ENCODE peak calls at places on chromosome 20, in seven cellular contexts. One of them, this sample, is unnamed.

GRCh38 chr20:63232235-63233060 is 3.3 kb upstream of the BIRC7 start:
- DNase-seq in H1: no peak
- DNase-seq in GM12891: no peak
- DNase-seq in SK-N-SH: no peak
- DNase-seq in HepG2: no peak
- DNase-seq in GM12878: no peak
- DNase-seq in K562: no peak
- DNase-seq in this sample: no peak

GRCh38 chr20:63756648-63756991 is 17.0 kb downstream of the SLC2A4RG start:
- DNase-seq in H1: no peak
- DNase-seq in GM12891: no peak
- DNase-seq in SK-N-SH: no peak
- DNase-seq in HepG2: no peak
- DNase-seq in GM12878: no peak
- DNase-seq in K562: no peak
- DNase-seq in this sample: no peak

GRCh38 chr20:51327251-51327841 is 215.2 kb downstream of the NFATC2 start:
- DNase-seq in H1: no peak
- DNase-seq in GM12891: no peak
- DNase-seq in SK-N-SH: no peak
- DNase-seq in HepG2: no peak
- DNase-seq in GM12878: no peak
- DNase-seq in K562: no peak
- DNase-seq in this sample: no peak

GRCh38 chr20:21437816-21438215 is 40.5 kb upstream of the NKX2-4 start:
- DNase-seq in H1: no peak
- DNase-seq in GM12891: no peak
- DNase-seq in SK-N-SH: no peak
- DNase-seq in HepG2: no peak
- DNase-seq in GM12878: no peak
- DNase-seq in K562: no peak
- DNase-seq in this sample: no peak

GRCh38 chr20:1669304-1669703 is 11.7 kb upstream of the SIRPG start:
- DNase-seq in H1: no peak
- DNase-seq in GM12891: no peak
- DNase-seq in SK-N-SH: no peak
- DNase-seq in HepG2: no peak
- DNase-seq in GM12878: no peak
- DNase-seq in K562: no peak
- DNase-seq in this sample: no peak

GRCh38 chr20:63112491-63113219 is 103.3 kb downstream of the YTHDF1 start:
- DNase-seq in H1: no peak
- DNase-seq in GM12891: no peak
- DNase-seq in SK-N-SH: no peak
- DNase-seq in HepG2: no peak
- DNase-seq in GM12878: no peak
- DNase-seq in K562: no peak
- DNase-seq in this sample: no peak

GRCh38 chr20:43831496-43832065 is 83.1 kb upstream of the TOX2 start:
- DNase-seq in H1: no peak
- DNase-seq in GM12891: no peak
- DNase-seq in SK-N-SH: no peak
- DNase-seq in HepG2: no peak
- DNase-seq in GM12878: no peak
- DNase-seq in K562: no peak
- DNase-seq in this sample: no peak

GRCh38 chr20:63151554-63152321 is 64.2 kb downstream of the YTHDF1 start:
- DNase-seq in H1: no peak
- DNase-seq in GM12891: no peak
- DNase-seq in SK-N-SH: no peak
- DNase-seq in HepG2: no peak
- DNase-seq in GM12878: no peak
- DNase-seq in K562: no peak
- DNase-seq in this sample: no peak

GRCh38 chr20:41696428-41696827 is 78.3 kb upstream of the CHD6 start:
- DNase-seq in H1: no peak
- DNase-seq in GM12891: no peak
- DNase-seq in SK-N-SH: no peak
- DNase-seq in HepG2: no peak
- DNase-seq in GM12878: no peak
- DNase-seq in K562: peak
- DNase-seq in this sample: no peak

GRCh38 chr20:11098888-11099287 is 425.1 kb upstream of the JAG1 start:
- DNase-seq in H1: no peak
- DNase-seq in GM12891: no peak
- DNase-seq in SK-N-SH: no peak
- DNase-seq in HepG2: no peak
- DNase-seq in GM12878: no peak
- DNase-seq in K562: no peak
- DNase-seq in this sample: no peak

GRCh38 chr20:6868864-6869263 is 101.4 kb downstream of the BMP2 start:
- DNase-seq in H1: no peak
- DNase-seq in GM12891: no peak
- DNase-seq in SK-N-SH: no peak
- DNase-seq in HepG2: no peak
- DNase-seq in GM12878: no peak
- DNase-seq in K562: no peak
- DNase-seq in this sample: no peak

GRCh38 chr20:19277381-19277780 is 64.9 kb downstream of the SLC24A3 start:
- DNase-seq in H1: no peak
- DNase-seq in GM12891: no peak
- DNase-seq in SK-N-SH: no peak
- DNase-seq in HepG2: no peak
- DNase-seq in GM12878: no peak
- DNase-seq in K562: no peak
- DNase-seq in this sample: no peak

GRCh38 chr20:33825340-33826269 is 14.5 kb downstream of the CHMP4B start:
- DNase-seq in H1: no peak
- DNase-seq in GM12891: no peak
- DNase-seq in SK-N-SH: no peak
- DNase-seq in HepG2: peak
- DNase-seq in GM12878: no peak
- DNase-seq in K562: no peak
- DNase-seq in this sample: no peak

GRCh38 chr20:59004493-59004762 is 2.6 kb downstream of the CTSZ start:
- DNase-seq in H1: no peak
- DNase-seq in GM12891: peak
- DNase-seq in SK-N-SH: no peak
- DNase-seq in HepG2: no peak
- DNase-seq in GM12878: no peak
- DNase-seq in K562: no peak
- DNase-seq in this sample: no peak

GRCh38 chr20:39877792-39878191 is 811.2 kb downstream of the MAFB start:
- DNase-seq in H1: no peak
- DNase-seq in GM12891: no peak
- DNase-seq in SK-N-SH: no peak
- DNase-seq in HepG2: no peak
- DNase-seq in GM12878: no peak
- DNase-seq in K562: no peak
- DNase-seq in this sample: no peak

GRCh38 chr20:39878809-39879208 is 810.2 kb downstream of the MAFB start:
- DNase-seq in H1: no peak
- DNase-seq in GM12891: no peak
- DNase-seq in SK-N-SH: no peak
- DNase-seq in HepG2: no peak
- DNase-seq in GM12878: no peak
- DNase-seq in K562: no peak
- DNase-seq in this sample: no peak

GRCh38 chr20:39878321-39878720 is 810.7 kb downstream of the MAFB start:
- DNase-seq in H1: no peak
- DNase-seq in GM12891: no peak
- DNase-seq in SK-N-SH: no peak
- DNase-seq in HepG2: no peak
- DNase-seq in GM12878: no peak
- DNase-seq in K562: no peak
- DNase-seq in this sample: no peak

GRCh38 chr20:39875493-39876110 is 813.4 kb downstream of the MAFB start:
- DNase-seq in H1: no peak
- DNase-seq in GM12891: no peak
- DNase-seq in SK-N-SH: no peak
- DNase-seq in HepG2: no peak
- DNase-seq in GM12878: no peak
- DNase-seq in K562: no peak
- DNase-seq in this sample: no peak

DNA sequence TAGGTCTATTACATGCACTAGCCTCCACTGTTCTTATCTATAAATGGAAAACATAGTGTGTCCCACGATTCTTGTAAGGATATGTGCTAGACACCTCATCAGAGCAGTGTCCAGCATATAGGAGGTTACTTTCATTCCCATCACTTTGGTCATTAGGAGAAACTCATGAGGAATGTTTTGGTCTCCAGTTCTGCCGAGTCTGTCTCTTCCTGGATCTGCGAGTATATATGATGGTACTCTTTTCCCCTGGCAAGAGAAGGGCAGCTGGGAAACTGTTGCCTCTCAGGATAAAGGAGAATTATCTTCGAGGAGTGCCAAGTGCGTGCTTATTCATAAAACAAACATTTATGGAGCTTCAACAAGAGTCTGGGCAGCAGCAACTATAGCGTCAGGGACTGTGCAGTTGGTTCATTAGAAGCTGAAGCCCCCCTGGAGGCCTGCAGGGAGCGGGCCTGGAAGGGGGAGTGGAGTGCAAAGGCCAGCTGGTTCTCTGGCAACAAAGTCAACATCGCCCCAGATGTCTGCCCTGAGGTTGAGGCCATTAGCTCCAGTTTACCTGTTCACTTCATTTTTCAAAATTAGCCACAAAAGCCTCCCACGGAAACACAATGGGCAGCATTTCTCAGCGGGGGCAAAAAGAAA is 811.9 kb downstream of the MAFB start:
- DNase-seq in H1: no peak
- DNase-seq in GM12891: no peak
- DNase-seq in SK-N-SH: peak
- DNase-seq in HepG2: no peak
- DNase-seq in GM12878: no peak
- DNase-seq in K562: no peak
- DNase-seq in this sample: no peak
- TF ChIP-seq TAF1 in H1: no peak
- TF ChIP-seq TAF1 in GM12891: no peak
- TF ChIP-seq TAF1 in SK-N-SH: no peak
- TF ChIP-seq TAF1 in HepG2: no peak
- TF ChIP-seq TAF1 in GM12878: no peak
- TF ChIP-seq TAF1 in K562: no peak
- TF ChIP-seq TAF1 in this sample: no peak

GRCh38 chr20:35839891-35840290 is 68.1 kb downstream of the PHF20 start:
- DNase-seq in H1: no peak
- DNase-seq in GM12891: no peak
- DNase-seq in SK-N-SH: no peak
- DNase-seq in HepG2: no peak
- DNase-seq in GM12878: no peak
- DNase-seq in K562: no peak
- DNase-seq in this sample: no peak
- TF ChIP-seq TAF1 in H1: no peak
- TF ChIP-seq TAF1 in GM12891: no peak
- TF ChIP-seq TAF1 in SK-N-SH: no peak
- TF ChIP-seq TAF1 in HepG2: no peak
- TF ChIP-seq TAF1 in GM12878: no peak
- TF ChIP-seq TAF1 in K562: no peak
- TF ChIP-seq TAF1 in this sample: no peak

GRCh38 chr20:38270869-38271608 is 10.5 kb upstream of the KIAA1755 start:
- DNase-seq in H1: no peak
- DNase-seq in GM12891: no peak
- DNase-seq in SK-N-SH: no peak
- DNase-seq in HepG2: no peak
- DNase-seq in GM12878: no peak
- DNase-seq in K562: no peak
- DNase-seq in this sample: no peak
- TF ChIP-seq TAF1 in H1: no peak
- TF ChIP-seq TAF1 in GM12891: no peak
- TF ChIP-seq TAF1 in SK-N-SH: no peak
- TF ChIP-seq TAF1 in HepG2: no peak
- TF ChIP-seq TAF1 in GM12878: no peak
- TF ChIP-seq TAF1 in K562: no peak
- TF ChIP-seq TAF1 in this sample: no peak

DNA sequence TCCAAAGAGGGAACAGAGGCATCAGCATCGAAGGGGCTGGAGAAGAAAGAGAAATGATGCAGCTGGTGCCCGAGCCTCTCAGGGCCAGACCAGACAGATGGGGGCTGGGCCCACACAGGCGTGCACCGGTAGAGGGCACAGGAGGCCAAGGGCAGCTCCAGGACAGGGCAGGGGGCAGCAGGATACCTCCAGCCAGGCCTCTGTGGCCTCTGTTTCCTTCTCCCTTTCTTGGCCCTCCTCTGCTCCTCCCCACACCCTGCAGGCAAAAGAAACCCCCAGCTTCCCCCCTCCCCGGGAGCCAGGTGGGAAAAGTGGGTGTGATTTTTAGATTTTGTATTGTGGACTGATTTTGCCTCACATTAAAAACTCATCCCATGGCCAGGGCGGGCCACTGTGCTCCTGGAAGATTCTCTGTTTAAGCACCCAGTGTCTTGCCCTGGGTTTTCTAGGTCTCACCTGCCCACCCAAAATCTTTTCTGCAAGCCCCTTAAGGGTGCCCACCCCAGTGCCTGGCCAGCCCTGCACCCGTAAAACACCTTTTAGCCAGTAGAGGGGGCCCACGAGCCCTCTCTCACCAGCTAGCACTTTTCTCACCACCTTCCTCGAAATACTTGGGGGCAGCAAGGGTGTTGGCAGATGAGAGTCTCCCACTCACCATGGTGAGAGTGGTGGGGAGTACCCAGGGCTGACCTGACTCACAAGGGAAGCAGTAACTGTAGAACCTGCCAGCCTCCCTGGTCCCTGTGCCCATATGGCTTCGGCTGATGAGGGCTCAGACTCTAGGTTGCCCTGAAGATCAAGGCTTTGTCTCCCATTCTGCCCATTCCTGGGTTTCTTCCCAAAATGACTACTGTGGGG is 35.7 kb upstream of the ID1 start:
- DNase-seq in H1: no peak
- DNase-seq in GM12891: no peak
- DNase-seq in SK-N-SH: peak
- DNase-seq in HepG2: peak
- DNase-seq in GM12878: no peak
- DNase-seq in K562: peak
- DNase-seq in this sample: no peak
- TF ChIP-seq TAF1 in H1: no peak
- TF ChIP-seq TAF1 in GM12891: no peak
- TF ChIP-seq TAF1 in SK-N-SH: no peak
- TF ChIP-seq TAF1 in HepG2: peak
- TF ChIP-seq TAF1 in GM12878: no peak
- TF ChIP-seq TAF1 in K562: no peak
- TF ChIP-seq TAF1 in this sample: no peak

GRCh38 chr20:16064991-16065707 is 508.1 kb downstream of the KIF16B start:
- DNase-seq in H1: no peak
- DNase-seq in GM12891: no peak
- DNase-seq in SK-N-SH: no peak
- DNase-seq in HepG2: peak
- DNase-seq in GM12878: no peak
- DNase-seq in K562: no peak
- DNase-seq in this sample: no peak
- TF ChIP-seq TAF1 in H1: no peak
- TF ChIP-seq TAF1 in GM12891: no peak
- TF ChIP-seq TAF1 in SK-N-SH: no peak
- TF ChIP-seq TAF1 in HepG2: no peak
- TF ChIP-seq TAF1 in GM12878: no peak
- TF ChIP-seq TAF1 in K562: no peak
- TF ChIP-seq TAF1 in this sample: no peak

DNA sequence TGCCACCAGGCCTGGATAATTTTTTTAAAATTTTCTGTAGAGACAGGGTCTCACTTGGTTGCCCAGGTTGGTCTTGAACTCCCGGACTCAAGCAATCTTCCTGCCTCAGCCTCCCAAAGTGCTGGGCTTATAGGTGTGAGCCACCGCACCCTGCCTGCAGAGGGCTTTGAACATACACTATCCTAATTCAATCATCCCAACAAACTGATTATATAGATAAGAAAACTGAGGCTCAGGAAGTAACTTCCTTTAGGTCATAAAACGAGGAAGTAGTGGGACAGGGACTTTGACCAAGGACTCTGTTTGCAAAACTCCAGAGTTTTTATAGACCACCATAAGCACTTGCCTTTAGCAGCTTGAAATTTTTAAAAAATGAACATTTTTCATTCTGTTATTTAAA is 5.0 kb upstream of the BANF2 start:
- DNase-seq in H1: no peak
- DNase-seq in GM12891: no peak
- DNase-seq in SK-N-SH: no peak
- DNase-seq in HepG2: no peak
- DNase-seq in GM12878: no peak
- DNase-seq in K562: no peak
- DNase-seq in this sample: no peak
- TF ChIP-seq TAF1 in H1: no peak
- TF ChIP-seq TAF1 in GM12891: no peak
- TF ChIP-seq TAF1 in SK-N-SH: no peak
- TF ChIP-seq TAF1 in HepG2: no peak
- TF ChIP-seq TAF1 in GM12878: no peak
- TF ChIP-seq TAF1 in K562: no peak
- TF ChIP-seq TAF1 in this sample: no peak

This sample was measured in GM12892.